ENCODE peak calls at places on chromosomes 6 and 20, in five cellular contexts. One of them, this sample, is unnamed.

GRCh38 chr6:8329592-8329991 is 105.8 kb downstream of the SLC35B3 start:
- DNase-seq in HCEC 1CT: no peak
- DNase-seq in A673: no peak
- DNase-seq in stimulated activated CD8-positive, alpha-beta memory T cell treated with anti-CD3 and anti-CD28 coated beads, Interleukin-2, amount 100 ng/mL, for 1 hour: no peak
- DNase-seq in nucleus accumbens: peak
- DNase-seq in this sample: no peak

GRCh38 chr6:17729223-17730077 is 22.7 kb upstream of the NUP153 start:
- DNase-seq in HCEC 1CT: peak
- DNase-seq in A673: no peak
- DNase-seq in stimulated activated CD8-positive, alpha-beta memory T cell treated with anti-CD3 and anti-CD28 coated beads, Interleukin-2, amount 100 ng/mL, for 1 hour: no peak
- DNase-seq in nucleus accumbens: no peak
- DNase-seq in this sample: no peak

GRCh38 chr20:60630609-60631008 is 621.5 kb upstream of the CDH4 start:
- DNase-seq in HCEC 1CT: no peak
- DNase-seq in A673: no peak
- DNase-seq in stimulated activated CD8-positive, alpha-beta memory T cell treated with anti-CD3 and anti-CD28 coated beads, Interleukin-2, amount 100 ng/mL, for 1 hour: no peak
- DNase-seq in nucleus accumbens: no peak
- DNase-seq in this sample: no peak

GRCh38 chr20:38685853-38686473 is 38.3 kb upstream of the SLC32A1 start:
- DNase-seq in HCEC 1CT: peak
- DNase-seq in A673: peak
- DNase-seq in stimulated activated CD8-positive, alpha-beta memory T cell treated with anti-CD3 and anti-CD28 coated beads, Interleukin-2, amount 100 ng/mL, for 1 hour: no peak
- DNase-seq in nucleus accumbens: peak
- DNase-seq in this sample: peak

GRCh38 chr6:159444073-159444472 is 249.0 kb downstream of the SOD2 start:
- DNase-seq in HCEC 1CT: no peak
- DNase-seq in A673: no peak
- DNase-seq in stimulated activated CD8-positive, alpha-beta memory T cell treated with anti-CD3 and anti-CD28 coated beads, Interleukin-2, amount 100 ng/mL, for 1 hour: no peak
- DNase-seq in nucleus accumbens: no peak
- DNase-seq in this sample: no peak

GRCh38 chr6:2181567-2181966 is 63.8 kb downstream of the GMDS start:
- DNase-seq in HCEC 1CT: no peak
- DNase-seq in A673: no peak
- DNase-seq in stimulated activated CD8-positive, alpha-beta memory T cell treated with anti-CD3 and anti-CD28 coated beads, Interleukin-2, amount 100 ng/mL, for 1 hour: no peak
- DNase-seq in nucleus accumbens: no peak
- DNase-seq in this sample: no peak

GRCh38 chr6:21598662-21599061 is 5.1 kb downstream of the SOX4 start:
- DNase-seq in HCEC 1CT: no peak
- DNase-seq in A673: no peak
- DNase-seq in stimulated activated CD8-positive, alpha-beta memory T cell treated with anti-CD3 and anti-CD28 coated beads, Interleukin-2, amount 100 ng/mL, for 1 hour: no peak
- DNase-seq in nucleus accumbens: no peak
- DNase-seq in this sample: peak

GRCh38 chr6:12508553-12508952 is 208.0 kb upstream of the PHACTR1 start:
- DNase-seq in HCEC 1CT: no peak
- DNase-seq in A673: no peak
- DNase-seq in stimulated activated CD8-positive, alpha-beta memory T cell treated with anti-CD3 and anti-CD28 coated beads, Interleukin-2, amount 100 ng/mL, for 1 hour: no peak
- DNase-seq in nucleus accumbens: no peak
- DNase-seq in this sample: no peak

GRCh38 chr6:44041461-44042260 is 85.6 kb downstream of the MRPL14 start:
- DNase-seq in HCEC 1CT: peak
- DNase-seq in A673: peak
- DNase-seq in stimulated activated CD8-positive, alpha-beta memory T cell treated with anti-CD3 and anti-CD28 coated beads, Interleukin-2, amount 100 ng/mL, for 1 hour: no peak
- DNase-seq in nucleus accumbens: peak
- DNase-seq in this sample: peak

GRCh38 chr6:110270166-110270565 is 88.0 kb downstream of the METTL24 start:
- DNase-seq in HCEC 1CT: peak
- DNase-seq in A673: no peak
- DNase-seq in stimulated activated CD8-positive, alpha-beta memory T cell treated with anti-CD3 and anti-CD28 coated beads, Interleukin-2, amount 100 ng/mL, for 1 hour: no peak
- DNase-seq in nucleus accumbens: no peak
- DNase-seq in this sample: no peak

GRCh38 chr6:47473791-47474351 is 3.7 kb upstream of the CD2AP start:
- DNase-seq in HCEC 1CT: no peak
- DNase-seq in A673: no peak
- DNase-seq in stimulated activated CD8-positive, alpha-beta memory T cell treated with anti-CD3 and anti-CD28 coated beads, Interleukin-2, amount 100 ng/mL, for 1 hour: no peak
- DNase-seq in nucleus accumbens: no peak
- DNase-seq in this sample: peak

GRCh38 chr6:35736293-35736894 is 438 bp upstream of the ARMC12 start:
- DNase-seq in HCEC 1CT: peak
- DNase-seq in A673: peak
- DNase-seq in stimulated activated CD8-positive, alpha-beta memory T cell treated with anti-CD3 and anti-CD28 coated beads, Interleukin-2, amount 100 ng/mL, for 1 hour: peak
- DNase-seq in nucleus accumbens: peak
- DNase-seq in this sample: peak

GRCh38 chr6:135851442-135852271 is at the start of gene PDE7B:
- DNase-seq in HCEC 1CT: peak
- DNase-seq in A673: peak
- DNase-seq in stimulated activated CD8-positive, alpha-beta memory T cell treated with anti-CD3 and anti-CD28 coated beads, Interleukin-2, amount 100 ng/mL, for 1 hour: peak
- DNase-seq in nucleus accumbens: peak
- DNase-seq in this sample: peak

This sample was measured in LHCN-M2.